ENCODE peak calls at places on chromosome 13, in seven cellular contexts. One of them, this sample, is unnamed.
A peak's percentile ranks its signal among the peaks of the same experiment; 100 is the strongest.

GRCh38 chr13:112056739-112057433 is 10.1 kb upstream of the SOX1 start:
- DNase-seq in trophoblast cell: no peak
- DNase-seq in fibroblast of lung: no peak
- DNase-seq in IMR-90: no peak
- DNase-seq in GM23248: no peak
- DNase-seq in DND-41: no peak
- DNase-seq in hepatocyte: no peak
- DNase-seq in this sample: no peak

GRCh38 chr13:25068810-25069209 is 27.1 kb upstream of the PABPC3 start:
- DNase-seq in trophoblast cell: no peak
- DNase-seq in fibroblast of lung: no peak
- DNase-seq in IMR-90: no peak
- DNase-seq in GM23248: no peak
- DNase-seq in DND-41: no peak
- DNase-seq in hepatocyte: no peak
- DNase-seq in this sample: no peak

GRCh38 chr13:31009166-31009565 is 76.7 kb downstream of the TEX26 start:
- DNase-seq in trophoblast cell: no peak
- DNase-seq in fibroblast of lung: peak; percentile 60
- DNase-seq in IMR-90: no peak
- DNase-seq in GM23248: no peak
- DNase-seq in DND-41: no peak
- DNase-seq in hepatocyte: no peak
- DNase-seq in this sample: no peak

GRCh38 chr13:20767309-20767943 is 6.3 kb downstream of the EEF1AKMT1 start:
- DNase-seq in trophoblast cell: no peak
- DNase-seq in fibroblast of lung: no peak
- DNase-seq in IMR-90: no peak
- DNase-seq in GM23248: no peak
- DNase-seq in DND-41: no peak
- DNase-seq in hepatocyte: no peak
- DNase-seq in this sample: no peak

GRCh38 chr13:80873589-80873988 is 532.7 kb upstream of the SPRY2 start:
- DNase-seq in trophoblast cell: peak; percentile 2
- DNase-seq in fibroblast of lung: peak; percentile 8
- DNase-seq in IMR-90: no peak
- DNase-seq in GM23248: no peak
- DNase-seq in DND-41: peak; percentile 5
- DNase-seq in hepatocyte: no peak
- DNase-seq in this sample: no peak

GRCh38 chr13:84571264-84571663 is 689.0 kb upstream of the SLITRK1 start:
- DNase-seq in trophoblast cell: no peak
- DNase-seq in fibroblast of lung: no peak
- DNase-seq in IMR-90: peak; percentile 0
- DNase-seq in GM23248: no peak
- DNase-seq in DND-41: no peak
- DNase-seq in hepatocyte: no peak
- DNase-seq in this sample: no peak

GRCh38 chr13:49820591-49821215 is 28.2 kb upstream of the KPNA3 start:
- DNase-seq in trophoblast cell: peak; percentile 18
- DNase-seq in fibroblast of lung: no peak
- DNase-seq in IMR-90: no peak
- DNase-seq in GM23248: no peak
- DNase-seq in DND-41: no peak
- DNase-seq in hepatocyte: peak; percentile 63
- DNase-seq in this sample: no peak

GRCh38 chr13:63088226-63088625 is 1672.6 kb upstream of the PCDH20 start:
- DNase-seq in trophoblast cell: no peak
- DNase-seq in fibroblast of lung: peak; percentile 68
- DNase-seq in IMR-90: peak; percentile 59
- DNase-seq in GM23248: peak; percentile 1
- DNase-seq in DND-41: no peak
- DNase-seq in hepatocyte: no peak
- DNase-seq in this sample: no peak

GRCh38 chr13:37546087-37546486 is 52.5 kb downstream of the POSTN start:
- DNase-seq in trophoblast cell: no peak
- DNase-seq in fibroblast of lung: no peak
- DNase-seq in IMR-90: no peak
- DNase-seq in GM23248: no peak
- DNase-seq in DND-41: no peak
- DNase-seq in hepatocyte: no peak
- DNase-seq in this sample: no peak

GRCh38 chr13:48448963-48449614 is 36.2 kb upstream of the LPAR6 start:
- DNase-seq in trophoblast cell: peak; percentile 57
- DNase-seq in fibroblast of lung: peak; percentile 64
- DNase-seq in IMR-90: peak; percentile 80
- DNase-seq in GM23248: peak; percentile 80
- DNase-seq in DND-41: no peak
- DNase-seq in hepatocyte: no peak
- DNase-seq in this sample: no peak

GRCh38 chr13:95530178-95530577 is 22.3 kb upstream of the CLDN10 start:
- DNase-seq in trophoblast cell: no peak
- DNase-seq in fibroblast of lung: peak; percentile 86
- DNase-seq in IMR-90: peak; percentile 5
- DNase-seq in GM23248: no peak
- DNase-seq in DND-41: no peak
- DNase-seq in hepatocyte: no peak
- DNase-seq in this sample: no peak

GRCh38 chr13:76773695-76774094 is 112.5 kb downstream of the KCTD12 start:
- DNase-seq in trophoblast cell: no peak
- DNase-seq in fibroblast of lung: no peak
- DNase-seq in IMR-90: no peak
- DNase-seq in GM23248: peak; percentile 2
- DNase-seq in DND-41: no peak
- DNase-seq in hepatocyte: no peak
- DNase-seq in this sample: no peak

GRCh38 chr13:79735228-79735627 is 254.3 kb downstream of the NDFIP2 start:
- DNase-seq in trophoblast cell: no peak
- DNase-seq in fibroblast of lung: peak; percentile 77
- DNase-seq in IMR-90: peak; percentile 41
- DNase-seq in GM23248: peak; percentile 44
- DNase-seq in DND-41: no peak
- DNase-seq in hepatocyte: no peak
- DNase-seq in this sample: no peak

GRCh38 chr13:43937839-43938238 is 58.1 kb downstream of the LACC1 start:
- DNase-seq in trophoblast cell: no peak
- DNase-seq in fibroblast of lung: no peak
- DNase-seq in IMR-90: no peak
- DNase-seq in GM23248: no peak
- DNase-seq in DND-41: no peak
- DNase-seq in hepatocyte: no peak
- DNase-seq in this sample: no peak

GRCh38 chr13:109154546-109154945 is 525.1 kb downstream of the MYO16 start:
- DNase-seq in trophoblast cell: peak; percentile 51
- DNase-seq in fibroblast of lung: peak; percentile 66
- DNase-seq in IMR-90: no peak
- DNase-seq in GM23248: no peak
- DNase-seq in DND-41: no peak
- DNase-seq in hepatocyte: no peak
- DNase-seq in this sample: no peak

GRCh38 chr13:23436680-23437079 is 3.2 kb upstream of the SACS start:
- DNase-seq in trophoblast cell: no peak
- DNase-seq in fibroblast of lung: no peak
- DNase-seq in IMR-90: no peak
- DNase-seq in GM23248: no peak
- DNase-seq in DND-41: no peak
- DNase-seq in hepatocyte: no peak
- DNase-seq in this sample: no peak

GRCh38 chr13:30257433-30258099 is 49.8 kb downstream of the KATNAL1 start:
- DNase-seq in trophoblast cell: no peak
- DNase-seq in fibroblast of lung: peak; percentile 47
- DNase-seq in IMR-90: peak; percentile 9
- DNase-seq in GM23248: no peak
- DNase-seq in DND-41: no peak
- DNase-seq in hepatocyte: peak; percentile 6
- DNase-seq in this sample: peak; percentile 69

GRCh38 chr13:28434934-28435333 is 60.0 kb downstream of the FLT1 start:
- DNase-seq in trophoblast cell: no peak
- DNase-seq in fibroblast of lung: no peak
- DNase-seq in IMR-90: peak; percentile 36
- DNase-seq in GM23248: peak; percentile 53
- DNase-seq in DND-41: no peak
- DNase-seq in hepatocyte: no peak
- DNase-seq in this sample: no peak

GRCh38 chr13:111474136-111475002 is 153.9 kb downstream of the TEX29 start:
- DNase-seq in trophoblast cell: peak; percentile 70
- DNase-seq in fibroblast of lung: peak; percentile 19
- DNase-seq in IMR-90: peak; percentile 35
- DNase-seq in GM23248: peak; percentile 71
- DNase-seq in DND-41: no peak
- DNase-seq in hepatocyte: peak; percentile 66
- DNase-seq in this sample: peak; percentile 77

GRCh38 chr13:79659161-79659560 is 178.2 kb downstream of the NDFIP2 start:
- DNase-seq in trophoblast cell: no peak
- DNase-seq in fibroblast of lung: peak; percentile 51
- DNase-seq in IMR-90: no peak
- DNase-seq in GM23248: no peak
- DNase-seq in DND-41: no peak
- DNase-seq in hepatocyte: no peak
- DNase-seq in this sample: no peak

GRCh38 chr13:103222683-103223082 is 156.5 kb upstream of the SLC10A2 start:
- DNase-seq in trophoblast cell: no peak
- DNase-seq in fibroblast of lung: no peak
- DNase-seq in IMR-90: no peak
- DNase-seq in GM23248: no peak
- DNase-seq in DND-41: no peak
- DNase-seq in hepatocyte: no peak
- DNase-seq in this sample: no peak

GRCh38 chr13:20994441-20994821 is 67.0 kb downstream of the LATS2 start:
- DNase-seq in trophoblast cell: no peak
- DNase-seq in fibroblast of lung: no peak
- DNase-seq in IMR-90: no peak
- DNase-seq in GM23248: no peak
- DNase-seq in DND-41: no peak
- DNase-seq in hepatocyte: no peak
- DNase-seq in this sample: no peak

GRCh38 chr13:47661076-47661475 is 340.0 kb downstream of the SUCLA2 start:
- DNase-seq in trophoblast cell: no peak
- DNase-seq in fibroblast of lung: peak; percentile 71
- DNase-seq in IMR-90: peak; percentile 85
- DNase-seq in GM23248: peak; percentile 91
- DNase-seq in DND-41: no peak
- DNase-seq in hepatocyte: no peak
- DNase-seq in this sample: no peak

GRCh38 chr13:113555141-113555540 is 29.4 kb upstream of the TFDP1 start:
- DNase-seq in trophoblast cell: no peak
- DNase-seq in fibroblast of lung: no peak
- DNase-seq in IMR-90: no peak
- DNase-seq in GM23248: no peak
- DNase-seq in DND-41: no peak
- DNase-seq in hepatocyte: no peak
- DNase-seq in this sample: no peak

GRCh38 chr13:59568306-59568705 is 595.4 kb downstream of the DIAPH3 start:
- DNase-seq in trophoblast cell: no peak
- DNase-seq in fibroblast of lung: no peak
- DNase-seq in IMR-90: no peak
- DNase-seq in GM23248: no peak
- DNase-seq in DND-41: no peak
- DNase-seq in hepatocyte: no peak
- DNase-seq in this sample: no peak
- H2AFZ ChIP-seq in trophoblast cell: no peak overlapping the region
- H2AFZ ChIP-seq in fibroblast of lung: no peak overlapping the region
- H2AFZ ChIP-seq in IMR-90: no peak overlapping the region
- H2AFZ ChIP-seq in GM23248: no peak overlapping the region
- H2AFZ ChIP-seq in DND-41: no peak overlapping the region
- H2AFZ ChIP-seq in hepatocyte: no peak overlapping the region
- H2AFZ ChIP-seq in this sample: no peak overlapping the region

DNA sequence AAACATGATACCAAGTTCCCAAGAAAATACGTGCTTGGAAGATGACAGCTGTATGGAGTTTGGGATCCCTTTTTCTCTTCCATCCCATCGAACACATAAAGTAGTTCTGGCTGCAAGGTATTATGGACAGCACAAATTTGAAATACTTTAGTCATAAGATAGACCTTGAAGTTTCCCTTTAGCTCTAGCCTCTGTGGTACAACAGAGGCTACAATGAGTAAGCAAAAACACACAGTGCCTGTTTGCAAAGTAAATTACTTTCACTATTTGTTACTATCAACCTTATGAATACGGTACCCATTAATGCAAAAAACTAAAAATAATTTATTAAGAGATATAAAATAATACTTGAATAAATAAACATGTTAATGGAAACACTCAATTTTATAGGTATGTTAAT is 21.0 kb upstream of the LRCH1 start:
- DNase-seq in trophoblast cell: no peak
- DNase-seq in fibroblast of lung: no peak
- DNase-seq in IMR-90: no peak
- DNase-seq in GM23248: no peak
- DNase-seq in DND-41: no peak
- DNase-seq in hepatocyte: no peak
- DNase-seq in this sample: no peak
- H2AFZ ChIP-seq in trophoblast cell: no peak overlapping the region
- H2AFZ ChIP-seq in fibroblast of lung: no peak overlapping the region
- H2AFZ ChIP-seq in IMR-90: no peak overlapping the region
- H2AFZ ChIP-seq in GM23248: no peak overlapping the region
- H2AFZ ChIP-seq in DND-41: no peak overlapping the region
- H2AFZ ChIP-seq in hepatocyte: no peak overlapping the region
- H2AFZ ChIP-seq in this sample: no peak overlapping the region

GRCh38 chr13:97478247-97478646 is 44.3 kb downstream of the RAP2A start:
- DNase-seq in trophoblast cell: no peak
- DNase-seq in fibroblast of lung: no peak
- DNase-seq in IMR-90: no peak
- DNase-seq in GM23248: no peak
- DNase-seq in DND-41: no peak
- DNase-seq in hepatocyte: no peak
- DNase-seq in this sample: no peak
- H2AFZ ChIP-seq in trophoblast cell: no peak overlapping the region
- H2AFZ ChIP-seq in fibroblast of lung: no peak overlapping the region
- H2AFZ ChIP-seq in IMR-90: no peak overlapping the region
- H2AFZ ChIP-seq in GM23248: no peak overlapping the region
- H2AFZ ChIP-seq in DND-41: no peak overlapping the region
- H2AFZ ChIP-seq in hepatocyte: no peak overlapping the region
- H2AFZ ChIP-seq in this sample: no peak overlapping the region

GRCh38 chr13:32403108-32403507 is 24.8 kb downstream of the N4BP2L1 start:
- DNase-seq in trophoblast cell: no peak
- DNase-seq in fibroblast of lung: no peak
- DNase-seq in IMR-90: no peak
- DNase-seq in GM23248: no peak
- DNase-seq in DND-41: no peak
- DNase-seq in hepatocyte: no peak
- DNase-seq in this sample: no peak
- H2AFZ ChIP-seq in trophoblast cell: no peak overlapping the region
- H2AFZ ChIP-seq in fibroblast of lung: no peak overlapping the region
- H2AFZ ChIP-seq in IMR-90: no peak overlapping the region
- H2AFZ ChIP-seq in GM23248: no peak overlapping the region
- H2AFZ ChIP-seq in DND-41: no peak overlapping the region
- H2AFZ ChIP-seq in hepatocyte: no peak overlapping the region
- H2AFZ ChIP-seq in this sample: no peak overlapping the region

GRCh38 chr13:27022571-27023311 is 148.9 kb downstream of the USP12 start:
- DNase-seq in trophoblast cell: no peak
- DNase-seq in fibroblast of lung: peak; percentile 71
- DNase-seq in IMR-90: peak; percentile 89
- DNase-seq in GM23248: no peak
- DNase-seq in DND-41: no peak
- DNase-seq in hepatocyte: peak; percentile 65
- DNase-seq in this sample: no peak
- H2AFZ ChIP-seq in trophoblast cell: no peak overlapping the region
- H2AFZ ChIP-seq in fibroblast of lung: peak overlapping the region; percentile 73
- H2AFZ ChIP-seq in IMR-90: peak overlapping the region; percentile 7
- H2AFZ ChIP-seq in GM23248: no peak overlapping the region
- H2AFZ ChIP-seq in DND-41: no peak overlapping the region
- H2AFZ ChIP-seq in hepatocyte: no peak overlapping the region
- H2AFZ ChIP-seq in this sample: no peak overlapping the region

GRCh38 chr13:50989476-50989875 is 79.9 kb downstream of the RNASEH2B start:
- DNase-seq in trophoblast cell: no peak
- DNase-seq in fibroblast of lung: peak; percentile 13
- DNase-seq in IMR-90: no peak
- DNase-seq in GM23248: no peak
- DNase-seq in DND-41: no peak
- DNase-seq in hepatocyte: peak; percentile 57
- DNase-seq in this sample: no peak
- H2AFZ ChIP-seq in trophoblast cell: no peak overlapping the region
- H2AFZ ChIP-seq in fibroblast of lung: no peak overlapping the region
- H2AFZ ChIP-seq in IMR-90: no peak overlapping the region
- H2AFZ ChIP-seq in GM23248: no peak overlapping the region
- H2AFZ ChIP-seq in DND-41: no peak overlapping the region
- H2AFZ ChIP-seq in hepatocyte: peak overlapping the region; percentile 10
- H2AFZ ChIP-seq in this sample: no peak overlapping the region